ENCODE peak calls at places on chromosome 18, in six cellular contexts. One of them, this sample, is unnamed.

GRCh38 chr18:36583155-36583745 is 245.6 kb downstream of the TPGS2 start:
- DNase-seq in RWPE1: no peak
- DNase-seq in iris pigment epithelial cell: no peak
- DNase-seq in foreskin fibroblast: no peak
- DNase-seq in SK-N-DZ: no peak
- DNase-seq in mucosa of descending colon: no peak
- DNase-seq in this sample: no peak

GRCh38 chr18:10878703-10879102 is 270.7 kb downstream of the PIEZO2 start:
- DNase-seq in SK-N-DZ: no peak
- DNase-seq in RWPE1: no peak
- DNase-seq in mucosa of descending colon: no peak
- DNase-seq in foreskin fibroblast: no peak
- DNase-seq in iris pigment epithelial cell: no peak
- DNase-seq in this sample: no peak

GRCh38 chr18:48057018-48057417 is 126.6 kb upstream of the SMAD2 start:
- DNase-seq in foreskin fibroblast: no peak
- DNase-seq in iris pigment epithelial cell: no peak
- DNase-seq in RWPE1: no peak
- DNase-seq in mucosa of descending colon: no peak
- DNase-seq in SK-N-DZ: no peak
- DNase-seq in this sample: no peak

GRCh38 chr18:69874058-69874457 is 73.6 kb downstream of the CD226 start:
- DNase-seq in foreskin fibroblast: peak
- DNase-seq in mucosa of descending colon: no peak
- DNase-seq in iris pigment epithelial cell: peak
- DNase-seq in SK-N-DZ: no peak
- DNase-seq in RWPE1: no peak
- DNase-seq in this sample: no peak

GRCh38 chr18:56756971-56757370 is 105.8 kb downstream of the WDR7 start:
- DNase-seq in SK-N-DZ: no peak
- DNase-seq in RWPE1: no peak
- DNase-seq in iris pigment epithelial cell: no peak
- DNase-seq in foreskin fibroblast: no peak
- DNase-seq in mucosa of descending colon: no peak
- DNase-seq in this sample: no peak

GRCh38 chr18:62651276-62652031 is 63.9 kb upstream of the PHLPP1 start:
- DNase-seq in iris pigment epithelial cell: no peak
- DNase-seq in foreskin fibroblast: no peak
- DNase-seq in SK-N-DZ: no peak
- DNase-seq in mucosa of descending colon: no peak
- DNase-seq in RWPE1: no peak
- DNase-seq in this sample: no peak

GRCh38 chr18:74513149-74513882 is 17.2 kb downstream of the CNDP2 start:
- DNase-seq in RWPE1: no peak
- DNase-seq in foreskin fibroblast: no peak
- DNase-seq in SK-N-DZ: no peak
- DNase-seq in iris pigment epithelial cell: no peak
- DNase-seq in mucosa of descending colon: no peak
- DNase-seq in this sample: no peak

GRCh38 chr18:73780218-73780617 is 367.4 kb downstream of the FBXO15 start:
- DNase-seq in SK-N-DZ: no peak
- DNase-seq in mucosa of descending colon: no peak
- DNase-seq in RWPE1: no peak
- DNase-seq in iris pigment epithelial cell: no peak
- DNase-seq in foreskin fibroblast: no peak
- DNase-seq in this sample: no peak

GRCh38 chr18:3816601-3817363 is 366.8 kb downstream of the TGIF1 start:
- DNase-seq in mucosa of descending colon: no peak
- DNase-seq in foreskin fibroblast: peak
- DNase-seq in RWPE1: peak
- DNase-seq in SK-N-DZ: peak
- DNase-seq in iris pigment epithelial cell: peak
- DNase-seq in this sample: no peak

GRCh38 chr18:49247786-49248185 is 212.7 kb downstream of the DYM start:
- DNase-seq in SK-N-DZ: no peak
- DNase-seq in mucosa of descending colon: no peak
- DNase-seq in RWPE1: no peak
- DNase-seq in foreskin fibroblast: peak
- DNase-seq in iris pigment epithelial cell: peak
- DNase-seq in this sample: no peak

GRCh38 chr18:57930476-57930875 is 113.5 kb upstream of the NEDD4L start:
- DNase-seq in SK-N-DZ: no peak
- DNase-seq in RWPE1: no peak
- DNase-seq in iris pigment epithelial cell: no peak
- DNase-seq in foreskin fibroblast: no peak
- DNase-seq in mucosa of descending colon: no peak
- DNase-seq in this sample: no peak

GRCh38 chr18:3209859-3210569 is 9.8 kb downstream of the MYOM1 start:
- DNase-seq in RWPE1: no peak
- DNase-seq in mucosa of descending colon: no peak
- DNase-seq in iris pigment epithelial cell: no peak
- DNase-seq in foreskin fibroblast: no peak
- DNase-seq in SK-N-DZ: no peak
- DNase-seq in this sample: no peak

GRCh38 chr18:43482136-43482535 is 204.8 kb upstream of the SYT4 start:
- DNase-seq in iris pigment epithelial cell: no peak
- DNase-seq in foreskin fibroblast: no peak
- DNase-seq in mucosa of descending colon: no peak
- DNase-seq in SK-N-DZ: no peak
- DNase-seq in RWPE1: no peak
- DNase-seq in this sample: no peak

GRCh38 chr18:8424481-8424880 is 184.8 kb upstream of the RAB12 start:
- DNase-seq in foreskin fibroblast: no peak
- DNase-seq in SK-N-DZ: no peak
- DNase-seq in RWPE1: no peak
- DNase-seq in mucosa of descending colon: no peak
- DNase-seq in iris pigment epithelial cell: no peak
- DNase-seq in this sample: peak

GRCh38 chr18:13136689-13137040 is 81.9 kb upstream of the LDLRAD4 start:
- DNase-seq in iris pigment epithelial cell: peak
- DNase-seq in SK-N-DZ: no peak
- DNase-seq in RWPE1: no peak
- DNase-seq in mucosa of descending colon: no peak
- DNase-seq in foreskin fibroblast: no peak
- DNase-seq in this sample: peak

GRCh38 chr18:80173060-80173459 is 64.0 kb downstream of the ADNP2 start:
- DNase-seq in mucosa of descending colon: no peak
- DNase-seq in SK-N-DZ: no peak
- DNase-seq in foreskin fibroblast: no peak
- DNase-seq in RWPE1: no peak
- DNase-seq in iris pigment epithelial cell: no peak
- DNase-seq in this sample: no peak

GRCh38 chr18:34659579-34660517 is 50.2 kb upstream of the DTNA start:
- DNase-seq in SK-N-DZ: peak
- DNase-seq in foreskin fibroblast: peak
- DNase-seq in iris pigment epithelial cell: peak
- DNase-seq in RWPE1: peak
- DNase-seq in mucosa of descending colon: peak
- DNase-seq in this sample: peak

GRCh38 chr18:43682196-43682595 is 404.9 kb upstream of the SYT4 start:
- DNase-seq in RWPE1: no peak
- DNase-seq in foreskin fibroblast: no peak
- DNase-seq in SK-N-DZ: no peak
- DNase-seq in mucosa of descending colon: no peak
- DNase-seq in iris pigment epithelial cell: no peak
- DNase-seq in this sample: no peak

GRCh38 chr18:67359868-67360838 is 156.4 kb downstream of the DSEL start:
- DNase-seq in SK-N-DZ: no peak
- DNase-seq in iris pigment epithelial cell: peak
- DNase-seq in mucosa of descending colon: no peak
- DNase-seq in RWPE1: peak
- DNase-seq in foreskin fibroblast: peak
- DNase-seq in this sample: peak

GRCh38 chr18:74994502-74995403 is 214.2 kb downstream of the PTGR3 start:
- DNase-seq in SK-N-DZ: no peak
- DNase-seq in iris pigment epithelial cell: peak
- DNase-seq in RWPE1: peak
- DNase-seq in foreskin fibroblast: no peak
- DNase-seq in mucosa of descending colon: no peak
- DNase-seq in this sample: no peak

GRCh38 chr18:68797901-68798300 is at the start of gene CCDC102B:
- DNase-seq in SK-N-DZ: no peak
- DNase-seq in mucosa of descending colon: no peak
- DNase-seq in foreskin fibroblast: peak
- DNase-seq in iris pigment epithelial cell: peak
- DNase-seq in RWPE1: no peak
- DNase-seq in this sample: peak

GRCh38 chr18:63173983-63174382 is 145.6 kb downstream of the BCL2 start:
- DNase-seq in RWPE1: no peak
- DNase-seq in foreskin fibroblast: no peak
- DNase-seq in iris pigment epithelial cell: no peak
- DNase-seq in SK-N-DZ: no peak
- DNase-seq in mucosa of descending colon: no peak
- DNase-seq in this sample: no peak

GRCh38 chr18:21444465-21445023 is 156.0 kb downstream of the ESCO1 start:
- DNase-seq in SK-N-DZ: peak
- DNase-seq in foreskin fibroblast: no peak
- DNase-seq in iris pigment epithelial cell: peak
- DNase-seq in RWPE1: peak
- DNase-seq in mucosa of descending colon: no peak
- DNase-seq in this sample: peak

GRCh38 chr18:76380791-76381405 is 114.1 kb downstream of the ZNF516 start:
- DNase-seq in foreskin fibroblast: peak
- DNase-seq in mucosa of descending colon: no peak
- DNase-seq in iris pigment epithelial cell: no peak
- DNase-seq in RWPE1: no peak
- DNase-seq in SK-N-DZ: no peak
- DNase-seq in this sample: no peak

GRCh38 chr18:67600181-67600631 is 83.7 kb upstream of the DSEL start:
- DNase-seq in SK-N-DZ: no peak
- DNase-seq in foreskin fibroblast: peak
- DNase-seq in RWPE1: peak
- DNase-seq in iris pigment epithelial cell: peak
- DNase-seq in mucosa of descending colon: no peak
- DNase-seq in this sample: peak

GRCh38 chr18:68925268-68925667 is 127.4 kb downstream of the CCDC102B start:
- DNase-seq in iris pigment epithelial cell: no peak
- DNase-seq in RWPE1: no peak
- DNase-seq in mucosa of descending colon: no peak
- DNase-seq in foreskin fibroblast: no peak
- DNase-seq in SK-N-DZ: no peak
- DNase-seq in this sample: no peak

GRCh38 chr18:47953471-47953931 is 23.0 kb upstream of the SMAD2 start:
- DNase-seq in SK-N-DZ: no peak
- DNase-seq in RWPE1: peak
- DNase-seq in mucosa of descending colon: no peak
- DNase-seq in foreskin fibroblast: no peak
- DNase-seq in iris pigment epithelial cell: peak
- DNase-seq in this sample: no peak

GRCh38 chr18:47209166-47209565 is 33.0 kb upstream of the IER3IP1 start:
- DNase-seq in iris pigment epithelial cell: no peak
- DNase-seq in SK-N-DZ: no peak
- DNase-seq in foreskin fibroblast: no peak
- DNase-seq in RWPE1: no peak
- DNase-seq in mucosa of descending colon: no peak
- DNase-seq in this sample: no peak

GRCh38 chr18:57845468-57846103 is 42.5 kb upstream of the ATP8B1 start:
- DNase-seq in RWPE1: no peak
- DNase-seq in SK-N-DZ: no peak
- DNase-seq in mucosa of descending colon: no peak
- DNase-seq in iris pigment epithelial cell: peak
- DNase-seq in foreskin fibroblast: no peak
- DNase-seq in this sample: no peak

GRCh38 chr18:48010264-48010663 is 79.8 kb upstream of the SMAD2 start:
- DNase-seq in iris pigment epithelial cell: no peak
- DNase-seq in SK-N-DZ: no peak
- DNase-seq in foreskin fibroblast: no peak
- DNase-seq in mucosa of descending colon: no peak
- DNase-seq in RWPE1: no peak
- DNase-seq in this sample: no peak

GRCh38 chr18:23225518-23225917 is 90.2 kb downstream of the CABLES1 start:
- DNase-seq in iris pigment epithelial cell: peak
- DNase-seq in SK-N-DZ: no peak
- DNase-seq in RWPE1: no peak
- DNase-seq in mucosa of descending colon: no peak
- DNase-seq in foreskin fibroblast: peak
- DNase-seq in this sample: no peak

This sample was measured in SK-N-SH.